ENCODE peak calls at places on chromosomes 5 and 9, in nine cellular contexts. C is fibroblast of lung, H is brain microvascular endothelial cell, T is fibroblast of pulmonary artery, E is transverse colon, G is body of pancreas, F is Peyer's patch, A is GM12865, Q is heart right ventricle. R is an unnamed sample.

GRCh38 chr5:80874162-80874561 is 86.0 kb upstream of the RASGRF2 start:
- DNase-seq in A (no peak), Q (no peak), F (no peak), T (no peak), E (no peak), H (no peak), G (no peak), C (no peak), R (no peak)

GRCh38 chr5:93805616-93806393 is 64.4 kb upstream of the POU5F2 start:
- DNase-seq in G (no peak), Q (no peak), F (no peak), E (no peak), A (no peak), C (no peak), H (no peak), T (no peak), R (no peak)

GRCh38 chr5:115503420-115503819 is 41.2 kb downstream of the FEM1C start:
- DNase-seq in T (no peak), C (no peak), A (no peak), Q (no peak), E (no peak), G (no peak), F (no peak), H (no peak), R (no peak)

GRCh38 chr5:174420651-174421407 is 303.6 kb upstream of the MSX2 start:
- DNase-seq in G (no peak), Q (no peak), T (no peak), E (no peak), A (no peak), F (no peak), C (peak; percentile 35), H (no peak), R (no peak)

GRCh38 chr5:163306421-163306820 is 131.0 kb upstream of the CCNG1 start:
- DNase-seq in C (peak; percentile 11), A (peak; percentile 24), T (peak; percentile 45), F (no peak), Q (no peak), E (no peak), H (no peak), G (no peak), R (no peak)

GRCh38 chr9:94097788-94098413 is 13.6 kb downstream of the PTPDC1 start:
- DNase-seq in T (peak; percentile 97), F (no peak), E (no peak), G (no peak), Q (no peak), C (peak; percentile 91), A (no peak), H (peak; percentile 91), R (peak; percentile 35)

GRCh38 chr5:34626036-34626435 is 30.1 kb upstream of the RAI14 start:
- DNase-seq in F (no peak), T (peak; percentile 87), E (no peak), Q (no peak), G (no peak), H (peak; percentile 90), A (no peak), C (peak; percentile 77), R (no peak)

GRCh38 chr5:28779161-28779754 is 1740.9 kb upstream of the CDH9 start:
- DNase-seq in A (no peak), Q (no peak), F (no peak), H (peak; percentile 29), C (no peak), E (no peak), G (no peak), T (no peak), R (no peak)

GRCh38 chr5:139745121-139745799 is 50.3 kb upstream of the PSD2 start:
- DNase-seq in C (peak; percentile 65), H (peak; percentile 75), F (peak; percentile 48), G (peak; percentile 32), A (peak; percentile 60), T (peak; percentile 54), Q (peak; percentile 60), E (no peak), R (no peak)

GRCh38 chr9:68443560-68443959 is 87.1 kb downstream of the PGM5 start:
- DNase-seq in H (no peak), T (no peak), Q (no peak), A (no peak), G (no peak), C (peak; percentile 24), F (no peak), E (no peak), R (no peak)

GRCh38 chr5:8456846-8457186 is 587.9 kb downstream of the MTRR start:
- DNase-seq in T (no peak), A (no peak), Q (no peak), E (no peak), H (no peak), G (no peak), C (no peak), F (no peak), R (no peak)

GRCh38 chr5:124743534-124744169 is 2.8 kb downstream of the ZNF608 start:
- DNase-seq in E (peak; percentile 59), A (peak; percentile 80), H (no peak), T (no peak), C (no peak), G (peak; percentile 38), F (peak; percentile 54), Q (no peak), R (no peak)
- TF ChIP-seq CTCF in E (no peak), A (no peak), H (no peak), T (no peak), C (no peak), G (no peak), F (no peak), Q (no peak), R (no peak)

GRCh38 chr5:176998828-176999227 is 7.8 kb downstream of the UIMC1 start:
- DNase-seq in A (no peak), G (no peak), Q (no peak), C (no peak), E (no peak), F (no peak), H (no peak), T (no peak), R (no peak)

GRCh38 chr5:176994460-176995121 is 12.0 kb downstream of the UIMC1 start:
- DNase-seq in A (peak; percentile 81), C (peak; percentile 51), H (peak; percentile 53), G (peak; percentile 63), E (peak; percentile 20), F (no peak), T (peak; percentile 96), Q (no peak), R (no peak)

GRCh38 chr5:176996780-176997179 is 9.8 kb downstream of the UIMC1 start:
- DNase-seq in C (no peak), G (no peak), H (no peak), E (no peak), Q (no peak), A (peak; percentile 18), F (no peak), T (no peak), R (no peak)

GRCh38 chr5:176995122-176995490 is 11.5 kb downstream of the UIMC1 start:
- DNase-seq in A (no peak), E (no peak), H (no peak), G (no peak), T (peak; percentile 31), Q (no peak), C (no peak), F (no peak), R (no peak)

DNA sequence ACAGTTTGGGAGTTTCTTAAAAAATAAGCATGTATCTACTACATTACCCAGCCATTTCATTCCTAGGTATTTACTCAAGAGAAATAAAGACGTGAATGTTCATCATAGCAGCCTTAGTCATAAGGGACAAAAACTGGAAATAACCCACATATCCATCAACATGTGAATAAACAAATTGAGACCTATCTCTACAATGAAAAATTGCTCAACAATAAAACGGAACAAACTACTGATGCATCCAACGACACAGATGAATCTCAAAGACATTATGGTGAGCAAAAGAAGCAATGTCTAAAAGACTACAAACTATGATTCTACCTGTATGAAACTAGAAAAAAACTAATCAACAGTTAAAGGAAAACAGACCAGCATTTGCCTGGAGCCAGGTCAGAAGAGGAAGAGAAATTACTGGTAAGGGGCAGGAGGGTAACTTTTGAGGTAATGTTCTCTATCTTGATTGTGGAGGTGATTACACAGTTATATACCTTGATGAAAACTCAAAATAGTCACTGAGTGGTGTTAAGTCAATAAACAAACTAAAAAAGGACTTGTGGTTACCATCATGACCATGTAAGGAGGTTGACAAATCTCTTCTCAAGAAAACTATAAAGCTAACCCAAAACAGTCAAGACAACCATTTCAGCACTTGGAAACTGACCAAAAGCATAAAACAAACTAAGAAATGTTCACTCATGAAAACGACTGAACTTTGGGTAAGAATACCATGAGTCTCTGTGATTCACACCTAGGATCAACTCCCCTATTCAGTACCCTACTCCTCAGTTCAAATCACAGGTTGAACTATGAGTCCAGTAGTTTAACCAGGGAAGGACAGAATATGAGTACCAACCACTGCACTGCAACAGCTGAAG is 10.4 kb downstream of the UIMC1 start:
- DNase-seq in F (no peak), Q (no peak), E (no peak), C (peak; percentile 60), G (no peak), H (peak; percentile 9), T (peak; percentile 88), A (peak; percentile 46), R (no peak)
- H3K4me3 ChIP-seq in F (no peak overlapping the region), Q (no peak overlapping the region), E (no peak overlapping the region), C (no peak overlapping the region), G (no peak overlapping the region), H (no peak overlapping the region), T (no peak overlapping the region), A (peak overlapping the region; percentile 8), R (no peak overlapping the region)

GRCh38 chr5:32319392-32319791 is 6.7 kb upstream of the MTMR12 start:
- DNase-seq in T (no peak), E (no peak), H (no peak), F (no peak), Q (no peak), A (no peak), C (no peak), G (no peak), R (no peak)
- TF ChIP-seq CTCF in T (no peak), E (no peak), H (no peak), F (no peak), Q (no peak), A (no peak), C (no peak), G (no peak), R (no peak)

DNA sequence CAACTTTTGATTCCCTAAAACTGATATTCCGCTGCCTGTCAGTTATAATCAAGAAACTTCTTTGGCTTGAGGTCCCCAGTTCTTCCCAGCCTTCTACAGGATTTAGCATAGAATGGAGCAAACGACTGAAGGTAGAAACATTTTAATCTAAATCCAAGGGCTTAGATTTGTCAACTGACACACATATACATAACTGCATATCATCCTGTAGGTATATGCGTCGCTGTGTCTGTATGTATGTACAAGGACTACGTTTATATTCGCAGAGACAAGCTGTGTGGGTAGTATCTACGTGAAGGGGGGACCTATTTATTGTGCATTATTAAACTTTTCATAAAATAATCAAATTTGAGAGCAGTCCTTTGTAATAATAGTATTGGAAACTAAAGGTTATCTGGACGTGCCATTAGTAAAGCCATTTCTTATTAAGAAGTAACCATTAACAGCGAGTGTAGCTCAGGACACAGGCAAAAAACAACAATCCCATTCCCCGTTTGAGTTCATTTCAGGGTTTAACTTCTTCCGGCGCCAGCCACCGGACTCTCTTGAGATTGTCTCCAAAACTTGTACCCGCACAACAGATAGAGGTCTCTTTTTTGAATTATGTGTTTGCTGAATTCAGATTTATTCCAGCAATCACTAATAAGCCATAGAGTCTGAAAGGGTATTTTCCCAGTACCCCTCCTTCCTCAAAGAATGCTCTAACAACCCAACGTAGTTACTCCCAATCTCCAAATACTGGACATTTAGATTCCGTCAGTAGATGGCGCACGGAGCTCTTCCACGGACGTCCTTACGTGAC is 2.1 kb upstream of the MLLT3 start:
- DNase-seq in E (peak; percentile 65), A (peak; percentile 84), H (peak; percentile 57), Q (peak; percentile 19), T (peak; percentile 87), G (peak; percentile 54), F (no peak), C (peak; percentile 86), R (no peak)
- H3K4me3 ChIP-seq in E (no peak overlapping the region), A (peak overlapping the region; percentile 79), H (peak overlapping the region; percentile 85), Q (peak overlapping the region; percentile 66), T (peak overlapping the region; percentile 66), G (no peak overlapping the region), F (peak overlapping the region; percentile 87), C (peak overlapping the region; percentile 97), R (peak overlapping the region; percentile 90)